ENCODE peak calls at places on chromosomes 16 and 17, in four cellular contexts. V is lower leg skin, L is COR-L47, Q is NCI-H510A. D is an unnamed sample.

GRCh38 chr16:88049561-88050545 is 98.6 kb downstream of the BANP start:
- DNase-seq in V (no peak), L (no peak), Q (no peak), D (no peak)

GRCh38 chr17:80811181-80812105 is 180.2 kb upstream of the CHMP6 start:
- DNase-seq in V (peak; percentile 65), L (no peak), Q (no peak), D (no peak)

GRCh38 chr16:17229766-17230165 is 241.0 kb downstream of the XYLT1 start:
- DNase-seq in V (no peak), L (no peak), Q (no peak), D (no peak)

GRCh38 chr17:80790021-80790765 is 201.4 kb upstream of the CHMP6 start:
- DNase-seq in V (peak; percentile 81), L (no peak), Q (no peak), D (no peak)

GRCh38 chr17:42422412-42422957 is 571 bp downstream of the CAVIN1 start:
- DNase-seq in V (no peak), L (no peak), Q (no peak), D (no peak)

GRCh38 chr16:65406076-65406475 is 284.2 kb upstream of the CDH11 start:
- DNase-seq in V (no peak), L (no peak), Q (no peak), D (no peak)

GRCh38 chr16:11161974-11162373 is 94.0 kb downstream of the SOCS1 start:
- DNase-seq in V (no peak), L (no peak), Q (no peak), D (no peak)

GRCh38 chr16:22672830-22673210 is 141.1 kb upstream of the HS3ST2 start:
- DNase-seq in V (peak; percentile 75), L (no peak), Q (no peak), D (no peak)

GRCh38 chr17:79053251-79053925 is 21.2 kb upstream of the ENGASE start:
- DNase-seq in V (no peak), L (no peak), Q (no peak), D (no peak)

GRCh38 chr17:40323731-40324650 is 15.0 kb downstream of the RARA start:
- DNase-seq in V (peak; percentile 93), L (no peak), Q (no peak), D (no peak)